ENCODE peak calls at places on chromosomes 7 and 10, in four cellular contexts. B is mammary epithelial cell, Y is nephron progenitor cell, K is GM13977. O is an unnamed sample.

GRCh38 chr7:101733713-101734475 is 83.5 kb upstream of the CUX1 start:
- DNase-seq in Y (peak), K (no peak), B (no peak), O (peak)

GRCh38 chr10:70461397-70462348 is 16.9 kb upstream of the PALD1 start:
- DNase-seq in Y (peak), B (peak), K (peak), O (peak)

GRCh38 chr10:110425684-110426293 is 71.9 kb upstream of the DUSP5 start:
- DNase-seq in K (peak), B (peak), Y (no peak), O (no peak)

GRCh38 chr10:5930272-5930671 is 40.2 kb downstream of the FBH1 start:
- DNase-seq in B (no peak), K (no peak), Y (no peak), O (no peak)

GRCh38 chr7:108875139-108875538 is 305.5 kb downstream of the DNAJB9 start:
- DNase-seq in B (peak), K (no peak), Y (peak), O (peak)

GRCh38 chr10:14556285-14556956 is 218.3 kb downstream of the FAM107B start:
- DNase-seq in Y (no peak), K (peak), B (no peak), O (no peak)

GRCh38 chr7:80681272-80681885 is 42.9 kb downstream of the CD36 start:
- DNase-seq in Y (no peak), K (peak), B (peak), O (no peak)

GRCh38 chr7:123657304-123657685 is 1.6 kb downstream of the LMOD2 start:
- DNase-seq in Y (no peak), B (no peak), K (no peak), O (no peak)

GRCh38 chr10:74176380-74177139 is 25.5 kb downstream of the ADK start:
- DNase-seq in B (peak), Y (peak), K (peak), O (peak)
- TF ChIP-seq CTCF in B (no peak), Y (no peak), K (no peak), O (no peak)

GRCh38 chr7:70585071-70585470 is 546.9 kb upstream of the GALNT17 start:
- DNase-seq in K (no peak), Y (no peak), B (no peak), O (no peak)
- TF ChIP-seq CTCF in K (peak), Y (no peak), B (peak), O (no peak)

DNA sequence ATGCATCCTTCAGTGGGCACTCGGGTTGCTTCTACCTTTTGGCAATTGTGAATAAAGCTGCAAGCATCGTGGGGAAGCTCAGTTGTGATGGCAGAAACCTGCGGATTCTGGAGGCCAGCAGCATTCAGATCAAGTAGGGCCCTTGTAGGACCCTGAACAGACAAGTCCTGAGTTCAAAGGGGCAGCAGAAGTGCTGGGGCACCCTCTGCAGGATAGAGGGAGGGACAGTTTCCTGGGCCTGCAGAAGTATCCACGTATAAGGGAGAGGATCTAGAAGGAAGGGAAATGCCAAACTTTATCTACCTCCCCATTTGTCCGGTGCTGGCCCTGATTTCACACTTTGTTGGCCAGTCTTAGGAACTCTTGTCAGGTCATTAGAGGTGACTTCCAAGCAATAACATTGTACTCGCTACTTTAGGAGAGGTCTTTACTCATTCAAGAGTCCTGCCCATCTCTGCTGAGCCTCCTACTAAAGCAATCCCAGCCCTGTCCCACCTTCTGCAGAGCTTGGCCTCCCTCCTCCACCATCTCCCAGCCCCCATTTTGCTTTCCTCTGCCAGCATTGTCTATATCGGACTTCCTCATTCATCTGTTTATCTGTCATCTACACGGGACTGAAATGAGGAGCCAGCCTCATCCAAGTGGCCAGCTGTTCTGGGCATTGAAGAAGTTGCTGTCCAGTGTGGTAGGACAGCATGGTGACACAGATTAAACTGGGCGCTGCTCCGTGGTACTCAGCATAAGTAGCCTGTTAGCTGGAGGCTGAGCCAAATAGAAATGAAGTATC is 26.6 kb upstream of the R3HCC1L start:
- DNase-seq in B (no peak), K (no peak), Y (no peak), O (no peak)
- TF ChIP-seq CTCF in B (no peak), K (no peak), Y (no peak), O (no peak)

GRCh38 chr7:112346381-112347060 is 103.7 kb upstream of the IFRD1 start:
- DNase-seq in B (no peak), K (no peak), Y (no peak), O (no peak)
- TF ChIP-seq CTCF in B (no peak), K (no peak), Y (no peak), O (no peak)

GRCh38 chr10:74827045-74827441 is 643 bp downstream of the KAT6B start:
- DNase-seq in Y (no peak), B (no peak), K (no peak), O (no peak)

GRCh38 chr10:74825033-74825370 is 1.4 kb upstream of the KAT6B start:
- DNase-seq in B (no peak), Y (no peak), K (no peak), O (peak)

GRCh38 chr10:74825371-74826141 is 844 bp upstream of the KAT6B start:
- DNase-seq in K (peak), B (no peak), Y (peak), O (peak)

GRCh38 chr10:74827694-74828093 is 1.3 kb downstream of the KAT6B start:
- DNase-seq in Y (no peak), B (no peak), K (no peak), O (no peak)

GRCh38 chr10:74826142-74827044 is at the start of gene KAT6B:
- DNase-seq in B (peak), Y (peak), K (peak), O (peak)
- TF ChIP-seq CTCF in B (peak), Y (peak), K (peak), O (peak)

GRCh38 chr10:58258977-58259692 is 8.6 kb downstream of the IPMK start:
- DNase-seq in K (no peak), B (no peak), Y (no peak), O (no peak)
- TF ChIP-seq CTCF in K (no peak), B (peak), Y (no peak), O (peak)

GRCh38 chr10:122114156-122114747 is 125.3 kb downstream of the TACC2 start:
- DNase-seq in K (no peak), B (no peak), Y (no peak), O (no peak)

GRCh38 chr10:122115874-122116273 is 126.9 kb downstream of the TACC2 start:
- DNase-seq in K (no peak), B (no peak), Y (no peak), O (no peak)

GRCh38 chr10:122112021-122112616 is 123.2 kb downstream of the TACC2 start:
- DNase-seq in K (peak), Y (no peak), B (no peak), O (no peak)

GRCh38 chr10:122112625-122113160 is 123.7 kb downstream of the TACC2 start:
- DNase-seq in K (peak), B (peak), Y (peak), O (peak)

GRCh38 chr10:122113161-122113944 is 124.4 kb downstream of the TACC2 start:
- DNase-seq in B (peak), K (peak), Y (peak), O (peak)
- TF ChIP-seq CTCF in B (peak), K (no peak), Y (peak), O (peak)

DNA sequence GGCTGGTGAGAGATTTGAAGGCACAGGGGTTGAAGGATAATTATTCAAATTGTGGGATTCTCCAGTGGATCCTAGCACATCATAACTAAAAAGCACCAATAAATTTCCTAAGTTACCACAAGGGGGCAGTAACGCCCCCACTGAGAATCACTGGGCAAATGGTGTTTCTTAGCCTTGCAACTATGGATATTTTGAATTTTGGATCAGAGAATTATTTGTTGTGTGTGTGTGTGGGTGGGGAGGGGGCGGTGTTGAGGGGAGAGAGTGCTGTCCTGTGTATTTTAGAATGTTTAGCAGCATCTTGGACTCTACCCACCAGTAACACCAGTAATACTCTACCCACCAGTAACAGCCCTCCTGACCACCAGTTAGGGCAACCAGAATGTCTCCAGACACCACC is 63.3 kb upstream of the PRKG1 start:
- DNase-seq in Y (peak), K (peak), B (no peak), O (no peak)
- TF ChIP-seq CTCF in Y (peak), K (peak), B (peak), O (peak)

O was measured in neural crest cell.